ENCODE peak calls at places on chromosomes 7 and 10, in eight cellular contexts. One of them, this sample, is unnamed.

GRCh38 chr10:93165367-93165766 is 91.7 kb downstream of the CYP26A1 start:
- DNase-seq in T-helper 9 cell: no peak
- DNase-seq in activated CD8-positive, alpha-beta memory T cell treated with anti-CD3 and anti-CD28 coated beads for 4 hours: no peak
- DNase-seq in stimulated activated CD8-positive, alpha-beta memory T cell treated with anti-CD3 and anti-CD28 coated beads, Interleukin-7, amount 100 ng/mL, for 1 hour: no peak
- DNase-seq in SJSA1: peak
- DNase-seq in activated effector memory CD4-positive, alpha-beta T cell treated with anti-CD3 and anti-CD28 coated beads, Interleukin-2, amount 50 U/mL, for 16 hours: no peak
- DNase-seq in skeletal muscle cell: no peak
- DNase-seq in HEK293T: no peak
- DNase-seq in this sample: peak

GRCh38 chr10:49611166-49611814 is 1.2 kb downstream of the SLC18A3 start:
- DNase-seq in T-helper 9 cell: no peak
- DNase-seq in activated CD8-positive, alpha-beta memory T cell treated with anti-CD3 and anti-CD28 coated beads for 4 hours: no peak
- DNase-seq in stimulated activated CD8-positive, alpha-beta memory T cell treated with anti-CD3 and anti-CD28 coated beads, Interleukin-7, amount 100 ng/mL, for 1 hour: no peak
- DNase-seq in SJSA1: no peak
- DNase-seq in activated effector memory CD4-positive, alpha-beta T cell treated with anti-CD3 and anti-CD28 coated beads, Interleukin-2, amount 50 U/mL, for 16 hours: peak
- DNase-seq in skeletal muscle cell: no peak
- DNase-seq in HEK293T: no peak
- DNase-seq in this sample: no peak

GRCh38 chr10:42149027-42149700 is 489.2 kb downstream of the ZNF33B start:
- DNase-seq in T-helper 9 cell: no peak
- DNase-seq in activated CD8-positive, alpha-beta memory T cell treated with anti-CD3 and anti-CD28 coated beads for 4 hours: no peak
- DNase-seq in stimulated activated CD8-positive, alpha-beta memory T cell treated with anti-CD3 and anti-CD28 coated beads, Interleukin-7, amount 100 ng/mL, for 1 hour: no peak
- DNase-seq in SJSA1: peak
- DNase-seq in activated effector memory CD4-positive, alpha-beta T cell treated with anti-CD3 and anti-CD28 coated beads, Interleukin-2, amount 50 U/mL, for 16 hours: no peak
- DNase-seq in skeletal muscle cell: no peak
- DNase-seq in HEK293T: no peak
- DNase-seq in this sample: no peak

GRCh38 chr7:71229201-71229600 is 97.3 kb downstream of the GALNT17 start:
- DNase-seq in T-helper 9 cell: no peak
- DNase-seq in activated CD8-positive, alpha-beta memory T cell treated with anti-CD3 and anti-CD28 coated beads for 4 hours: no peak
- DNase-seq in stimulated activated CD8-positive, alpha-beta memory T cell treated with anti-CD3 and anti-CD28 coated beads, Interleukin-7, amount 100 ng/mL, for 1 hour: no peak
- DNase-seq in SJSA1: no peak
- DNase-seq in activated effector memory CD4-positive, alpha-beta T cell treated with anti-CD3 and anti-CD28 coated beads, Interleukin-2, amount 50 U/mL, for 16 hours: no peak
- DNase-seq in skeletal muscle cell: no peak
- DNase-seq in HEK293T: no peak
- DNase-seq in this sample: no peak

GRCh38 chr7:78039791-78040776 is 241.5 kb downstream of the PHTF2 start:
- DNase-seq in T-helper 9 cell: peak
- DNase-seq in activated CD8-positive, alpha-beta memory T cell treated with anti-CD3 and anti-CD28 coated beads for 4 hours: no peak
- DNase-seq in stimulated activated CD8-positive, alpha-beta memory T cell treated with anti-CD3 and anti-CD28 coated beads, Interleukin-7, amount 100 ng/mL, for 1 hour: peak
- DNase-seq in SJSA1: no peak
- DNase-seq in activated effector memory CD4-positive, alpha-beta T cell treated with anti-CD3 and anti-CD28 coated beads, Interleukin-2, amount 50 U/mL, for 16 hours: peak
- DNase-seq in skeletal muscle cell: no peak
- DNase-seq in HEK293T: peak
- DNase-seq in this sample: no peak

GRCh38 chr10:80187465-80188409 is 17.6 kb downstream of the ANXA11 start:
- DNase-seq in T-helper 9 cell: peak
- DNase-seq in activated CD8-positive, alpha-beta memory T cell treated with anti-CD3 and anti-CD28 coated beads for 4 hours: peak
- DNase-seq in stimulated activated CD8-positive, alpha-beta memory T cell treated with anti-CD3 and anti-CD28 coated beads, Interleukin-7, amount 100 ng/mL, for 1 hour: peak
- DNase-seq in SJSA1: no peak
- DNase-seq in activated effector memory CD4-positive, alpha-beta T cell treated with anti-CD3 and anti-CD28 coated beads, Interleukin-2, amount 50 U/mL, for 16 hours: peak
- DNase-seq in skeletal muscle cell: no peak
- DNase-seq in HEK293T: no peak
- DNase-seq in this sample: no peak

GRCh38 chr7:103691291-103691690 is 245.3 kb upstream of the SLC26A5 start:
- DNase-seq in T-helper 9 cell: no peak
- DNase-seq in activated CD8-positive, alpha-beta memory T cell treated with anti-CD3 and anti-CD28 coated beads for 4 hours: no peak
- DNase-seq in stimulated activated CD8-positive, alpha-beta memory T cell treated with anti-CD3 and anti-CD28 coated beads, Interleukin-7, amount 100 ng/mL, for 1 hour: no peak
- DNase-seq in SJSA1: no peak
- DNase-seq in activated effector memory CD4-positive, alpha-beta T cell treated with anti-CD3 and anti-CD28 coated beads, Interleukin-2, amount 50 U/mL, for 16 hours: no peak
- DNase-seq in skeletal muscle cell: no peak
- DNase-seq in HEK293T: no peak
- DNase-seq in this sample: no peak

GRCh38 chr7:7446616-7447015 is 89.1 kb downstream of the COL28A1 start:
- DNase-seq in T-helper 9 cell: no peak
- DNase-seq in activated CD8-positive, alpha-beta memory T cell treated with anti-CD3 and anti-CD28 coated beads for 4 hours: no peak
- DNase-seq in stimulated activated CD8-positive, alpha-beta memory T cell treated with anti-CD3 and anti-CD28 coated beads, Interleukin-7, amount 100 ng/mL, for 1 hour: no peak
- DNase-seq in SJSA1: no peak
- DNase-seq in activated effector memory CD4-positive, alpha-beta T cell treated with anti-CD3 and anti-CD28 coated beads, Interleukin-2, amount 50 U/mL, for 16 hours: no peak
- DNase-seq in skeletal muscle cell: no peak
- DNase-seq in HEK293T: no peak
- DNase-seq in this sample: no peak

GRCh38 chr7:151930695-151931094 is 25.6 kb upstream of the GALNTL5 start:
- DNase-seq in T-helper 9 cell: no peak
- DNase-seq in activated CD8-positive, alpha-beta memory T cell treated with anti-CD3 and anti-CD28 coated beads for 4 hours: no peak
- DNase-seq in stimulated activated CD8-positive, alpha-beta memory T cell treated with anti-CD3 and anti-CD28 coated beads, Interleukin-7, amount 100 ng/mL, for 1 hour: no peak
- DNase-seq in SJSA1: no peak
- DNase-seq in activated effector memory CD4-positive, alpha-beta T cell treated with anti-CD3 and anti-CD28 coated beads, Interleukin-2, amount 50 U/mL, for 16 hours: no peak
- DNase-seq in skeletal muscle cell: no peak
- DNase-seq in HEK293T: no peak
- DNase-seq in this sample: no peak

This sample was measured in amniotic stem cell.